ENCODE peak calls at places on chromosome 21, in seven cellular contexts. X is spleen, S is GM12892, Y is GM12878, O is H1, M is endothelial cell of umbilical vein, P is breast epithelium. D is an unnamed sample.
A peak's percentile ranks its signal among the peaks of the same experiment; 100 is the strongest.

GRCh38 chr21:29073222-29074006 is at the start of gene CCT8:
- DNase-seq in X (peak; percentile 100), S (peak; percentile 72), Y (peak; percentile 98), O (peak; percentile 96), M (peak; percentile 99), P (peak; percentile 98), D (peak; percentile 62)

GRCh38 chr21:31733521-31734149 is 1.7 kb upstream of the SCAF4 start:
- DNase-seq in X (no peak), S (no peak), Y (no peak), O (no peak), M (no peak), P (no peak), D (no peak)

GRCh38 chr21:15514073-15514946 is 215.5 kb upstream of the USP25 start:
- DNase-seq in X (no peak), S (peak; percentile 10), Y (peak; percentile 45), O (no peak), M (no peak), P (no peak), D (peak; percentile 26)

GRCh38 chr21:16046625-16047340 is 317.0 kb downstream of the USP25 start:
- DNase-seq in X (no peak), S (no peak), Y (no peak), O (no peak), M (no peak), P (no peak), D (no peak)

GRCh38 chr21:21898801-21899200 is 900.6 kb downstream of the NCAM2 start:
- DNase-seq in X (no peak), S (no peak), Y (no peak), O (no peak), M (no peak), P (no peak), D (no peak)

GRCh38 chr21:32352556-32352955 is 40.3 kb downstream of the URB1 start:
- DNase-seq in X (no peak), S (no peak), Y (no peak), O (no peak), M (no peak), P (no peak), D (no peak)

GRCh38 chr21:22889445-22889844 is 1891.2 kb downstream of the NCAM2 start:
- DNase-seq in X (no peak), S (no peak), Y (no peak), O (no peak), M (no peak), P (no peak), D (no peak)

GRCh38 chr21:38300180-38300579 is 43.4 kb downstream of the KCNJ15 start:
- DNase-seq in X (no peak), S (no peak), Y (no peak), O (no peak), M (no peak), P (no peak), D (no peak)

GRCh38 chr21:39441502-39442475 is 3.8 kb downstream of the LCA5L start:
- DNase-seq in X (no peak), S (no peak), Y (no peak), O (no peak), M (peak; percentile 47), P (no peak), D (no peak)

GRCh38 chr21:29677326-29677725 is 262.5 kb downstream of the GRIK1 start:
- DNase-seq in X (no peak), S (no peak), Y (no peak), O (no peak), M (no peak), P (no peak), D (no peak)

GRCh38 chr21:37896788-37897187 is 19.5 kb downstream of the KCNJ6 start:
- DNase-seq in X (no peak), S (no peak), Y (no peak), O (no peak), M (no peak), P (no peak), D (no peak)

GRCh38 chr21:43981151-43981870 is 30.8 kb upstream of the TRAPPC10 start:
- DNase-seq in X (no peak), S (no peak), Y (no peak), O (no peak), M (no peak), P (no peak), D (no peak)

GRCh38 chr21:43982489-43983078 is 29.5 kb upstream of the TRAPPC10 start:
- DNase-seq in X (no peak), S (no peak), Y (no peak), O (no peak), M (no peak), P (no peak), D (no peak)

GRCh38 chr21:43983390-43983789 is 28.7 kb upstream of the TRAPPC10 start:
- DNase-seq in X (peak; percentile 78), S (no peak), Y (no peak), O (no peak), M (no peak), P (no peak), D (no peak)

GRCh38 chr21:43983860-43984420 is 28.2 kb upstream of the TRAPPC10 start:
- DNase-seq in X (no peak), S (no peak), Y (no peak), O (no peak), M (no peak), P (no peak), D (no peak)

GRCh38 chr21:43981871-43982210 is 30.3 kb upstream of the TRAPPC10 start:
- DNase-seq in X (no peak), S (no peak), Y (no peak), O (no peak), M (no peak), P (no peak), D (no peak)
- TF ChIP-seq POLR2AphosphoS5 in X (peak; percentile 33), S (no peak), Y (no peak), O (no peak), M (no peak), P (no peak), D (no peak)

DNA sequence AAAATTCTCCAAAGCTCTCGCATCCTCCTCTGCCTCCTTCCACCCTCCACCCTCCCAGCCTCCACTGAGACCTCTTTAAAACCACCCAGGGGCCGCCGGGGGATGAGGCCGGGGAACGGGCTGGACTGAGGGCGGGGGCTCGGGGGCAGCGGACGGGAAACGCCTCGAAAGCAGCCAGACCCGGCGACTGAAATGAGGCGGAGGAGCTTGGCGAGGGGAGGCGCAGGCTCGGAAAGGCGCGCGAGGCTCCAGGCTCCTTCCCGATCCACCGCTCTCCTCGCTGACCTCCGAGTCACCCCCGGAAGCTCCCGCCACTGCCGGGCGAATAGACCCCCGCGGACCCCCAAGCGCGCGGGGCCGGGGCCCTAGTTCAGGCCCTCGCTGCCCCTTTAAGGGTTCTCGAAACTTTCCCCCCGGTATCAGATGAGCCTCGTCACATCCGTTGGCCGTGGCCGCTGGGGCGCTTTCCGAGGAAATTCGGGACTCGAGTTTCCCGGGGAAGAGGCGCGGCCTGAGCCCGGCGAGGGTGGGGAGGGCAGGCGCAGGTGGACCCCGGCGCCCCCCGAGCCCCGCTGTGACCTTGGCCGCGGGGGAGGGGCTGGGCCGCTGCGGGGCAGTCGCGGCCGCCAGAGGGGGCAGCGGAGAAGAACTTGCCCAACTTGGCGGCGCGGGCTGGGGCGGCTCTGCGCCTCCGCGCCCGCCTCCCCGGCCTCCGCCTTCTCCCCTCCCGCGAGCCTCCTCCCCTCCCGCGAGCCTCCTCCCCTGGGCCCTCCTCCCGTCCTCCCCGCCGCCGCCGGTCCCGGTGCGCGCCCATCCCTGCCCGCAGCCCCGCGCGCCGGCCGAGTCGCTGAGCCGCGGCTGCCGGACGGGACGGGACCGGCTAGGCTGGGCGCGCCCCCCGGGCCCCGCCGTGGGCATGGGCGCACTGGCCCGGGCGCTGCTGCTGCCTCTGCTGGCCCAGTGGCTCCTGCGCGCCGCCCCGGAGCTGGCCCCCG is at the start of gene BACE2:
- DNase-seq in X (peak; percentile 90), S (peak; percentile 45), Y (no peak), O (no peak), M (peak; percentile 72), P (peak; percentile 80), D (peak; percentile 60)
- TF ChIP-seq POLR2AphosphoS5 in X (peak; percentile 77), S (no peak), Y (no peak), O (no peak), M (peak; percentile 30), P (peak; percentile 61), D (no peak)

GRCh38 chr21:36431252-36431651 is 46.1 kb downstream of the CHAF1B start:
- DNase-seq in X (no peak), S (no peak), Y (no peak), O (no peak), M (peak; percentile 49), P (no peak), D (no peak)

GRCh38 chr21:36428789-36429671 is 43.8 kb downstream of the CHAF1B start:
- DNase-seq in X (no peak), S (no peak), Y (no peak), O (no peak), M (peak; percentile 55), P (no peak), D (no peak)

GRCh38 chr21:36430841-36431240 is 45.6 kb downstream of the CHAF1B start:
- DNase-seq in X (no peak), S (no peak), Y (no peak), O (no peak), M (peak; percentile 73), P (no peak), D (no peak)

GRCh38 chr21:36427502-36427901 is 42.3 kb downstream of the CHAF1B start:
- DNase-seq in X (no peak), S (no peak), Y (no peak), O (no peak), M (no peak), P (no peak), D (no peak)

DNA sequence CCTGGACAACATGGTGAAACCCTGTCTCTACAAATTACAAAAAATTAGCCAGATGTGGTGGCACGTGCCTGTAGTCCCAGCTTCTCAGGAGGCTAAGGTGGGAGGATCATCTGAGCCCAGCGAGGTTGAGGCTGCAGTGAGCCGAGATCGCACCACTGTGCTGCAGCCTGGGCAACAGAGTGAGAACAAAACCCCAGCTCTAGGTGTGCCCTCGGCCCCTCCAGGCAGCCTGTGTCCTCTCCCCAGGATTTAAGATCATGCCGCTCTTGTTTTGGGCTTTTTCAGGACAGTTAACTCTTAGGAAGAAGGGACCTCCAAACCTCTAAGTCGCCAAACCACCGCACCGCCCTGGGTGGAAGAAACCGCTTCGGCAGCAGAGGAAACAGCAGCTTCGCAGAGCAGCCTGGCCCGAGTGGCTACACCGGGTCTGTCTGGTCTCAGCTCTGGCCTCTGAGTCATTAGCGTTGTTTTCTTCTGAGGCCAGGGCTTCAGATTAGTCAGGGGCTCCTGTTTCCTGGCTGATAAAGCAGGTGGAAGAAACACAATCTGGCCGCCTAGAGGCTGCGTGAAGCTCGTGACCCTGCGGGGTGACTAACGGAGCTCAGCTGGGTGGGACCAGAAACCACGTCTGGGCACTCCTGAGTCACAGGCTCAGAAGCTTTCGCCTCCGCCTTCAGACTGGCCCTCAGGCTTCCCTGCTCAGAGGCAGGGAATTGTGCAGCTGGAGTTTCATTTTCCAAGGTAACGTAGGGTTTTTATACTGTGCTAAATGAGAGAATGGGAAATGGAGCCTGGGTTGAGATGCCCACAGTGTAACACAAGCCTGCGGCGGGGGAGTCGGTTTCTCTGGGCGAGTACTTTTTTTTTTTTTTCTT is 44.7 kb downstream of the CHAF1B start:
- DNase-seq in X (peak; percentile 85), S (peak; percentile 74), Y (peak; percentile 59), O (peak; percentile 54), M (peak; percentile 100), P (no peak), D (peak; percentile 74)
- TF ChIP-seq POLR2AphosphoS5 in X (peak; percentile 76), S (peak; percentile 68), Y (peak; percentile 58), O (no peak), M (peak; percentile 99), P (peak; percentile 70), D (peak; percentile 31)

DNA sequence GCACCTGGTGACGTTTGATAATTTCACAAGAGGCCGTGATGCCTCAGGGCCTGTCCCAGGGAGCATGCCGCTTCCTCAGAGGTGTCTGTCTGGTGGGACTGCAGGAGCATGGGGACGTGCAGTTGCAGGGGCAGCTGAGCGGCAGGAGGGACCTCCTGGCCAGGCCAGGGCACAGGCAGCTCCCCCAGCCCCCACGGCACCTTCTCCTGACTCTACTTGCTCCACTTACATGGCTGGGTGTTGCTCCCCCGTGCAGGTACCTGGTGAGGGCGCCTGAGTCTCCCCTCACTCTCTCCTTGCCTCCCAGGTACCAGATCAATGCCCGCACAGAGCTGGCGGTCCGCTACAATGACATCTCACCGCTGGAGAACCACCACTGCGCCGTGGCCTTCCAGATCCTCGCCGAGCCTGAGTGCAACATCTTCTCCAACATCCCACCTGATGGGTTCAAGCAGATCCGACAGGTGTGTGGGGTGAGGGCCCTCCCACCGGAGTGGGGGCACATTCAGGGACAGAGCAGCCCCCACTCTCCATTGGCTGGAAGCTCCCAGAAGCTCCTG is 108.4 kb downstream of the PDE9A start:
- DNase-seq in X (peak; percentile 65), S (no peak), Y (no peak), O (no peak), M (no peak), P (no peak), D (no peak)
- TF ChIP-seq POLR2AphosphoS5 in X (no peak), S (no peak), Y (no peak), O (no peak), M (no peak), P (no peak), D (no peak)

D was measured in GM12891.